ENCODE peak calls at places on chromosomes 12 and 14, in eight cellular contexts. U is MCF 10A, F is hepatocyte, M is progenitor cell of endocrine pancreas, Y is ascending aorta, W is H1, O is AG04450, B is uterus. Q is an unnamed sample.

GRCh38 chr14:94338023-94338422 is 14.9 kb upstream of the SERPINA6 start:
- DNase-seq in M (no peak), F (no peak), U (no peak), B (no peak), O (no peak), W (no peak), Y (no peak), Q (no peak)

GRCh38 chr14:24051789-24052655 is at the start of gene CARMIL3:
- DNase-seq in B (no peak), W (no peak), M (peak), Y (no peak), O (peak), U (peak), F (peak), Q (no peak)

GRCh38 chr12:1083888-1084262 is 92.9 kb downstream of the ERC1 start:
- DNase-seq in U (no peak), Y (no peak), W (no peak), F (peak), B (peak), O (peak), M (no peak), Q (no peak)

GRCh38 chr12:89464974-89465592 is 59.5 kb downstream of the GALNT4 start:
- DNase-seq in O (no peak), F (no peak), U (no peak), B (no peak), W (no peak), Y (no peak), M (no peak), Q (no peak)

GRCh38 chr12:104877107-104877705 is 80.9 kb downstream of the SLC41A2 start:
- DNase-seq in W (no peak), F (peak), O (no peak), Y (no peak), M (no peak), B (peak), U (peak), Q (no peak)

GRCh38 chr12:18955594-18955993 is 173.9 kb upstream of the PLEKHA5 start:
- DNase-seq in O (no peak), U (no peak), Y (no peak), M (no peak), F (no peak), W (no peak), B (no peak), Q (no peak)

GRCh38 chr12:64825143-64826011 is 930 bp downstream of the TBC1D30 start:
- DNase-seq in W (no peak), O (no peak), U (no peak), Y (no peak), M (no peak), B (no peak), F (no peak), Q (no peak)

GRCh38 chr12:118259079-118259478 is 113.6 kb downstream of the TAOK3 start:
- DNase-seq in M (no peak), B (no peak), Y (no peak), U (peak), O (no peak), W (no peak), F (peak), Q (no peak)

GRCh38 chr12:24719293-24719721 is 229.6 kb downstream of the BCAT1 start:
- DNase-seq in B (no peak), W (no peak), Y (no peak), M (no peak), U (peak), F (no peak), O (no peak), Q (no peak)

GRCh38 chr14:49992901-49993335 is 100.0 kb downstream of the ARF6 start:
- DNase-seq in F (no peak), B (no peak), W (no peak), M (no peak), U (peak), O (no peak), Y (no peak), Q (no peak)

GRCh38 chr12:41701943-41702601 is 442.6 kb downstream of the GXYLT1 start:
- DNase-seq in M (no peak), B (no peak), F (no peak), U (no peak), Y (no peak), W (no peak), O (no peak), Q (no peak)

GRCh38 chr12:28212182-28212581 is 21.9 kb downstream of the CCDC91 start:
- DNase-seq in B (no peak), F (no peak), Y (no peak), O (no peak), W (no peak), M (no peak), U (no peak), Q (no peak)

GRCh38 chr12:460301-461230 is 827 bp downstream of the B4GALNT3 start:
- DNase-seq in Y (no peak), U (no peak), M (no peak), W (no peak), F (peak), B (peak), O (no peak), Q (no peak)

GRCh38 chr12:113899844-113900471 is 66.2 kb downstream of the RBM19 start:
- DNase-seq in B (no peak), M (peak), W (no peak), O (no peak), Y (no peak), F (no peak), U (no peak), Q (peak)

GRCh38 chr14:39267592-39268112 is 33.9 kb downstream of the MIA2 start:
- DNase-seq in M (no peak), O (no peak), W (no peak), F (no peak), Y (no peak), B (no peak), U (peak), Q (no peak)

GRCh38 chr12:6766651-6767300 is 613 bp downstream of the PTMS start:
- DNase-seq in F (peak), Y (no peak), B (peak), U (peak), W (no peak), O (no peak), M (peak), Q (no peak)

GRCh38 chr12:14366211-14366762 is 805 bp downstream of the ATF7IP start:
- DNase-seq in W (no peak), O (no peak), U (peak), F (peak), M (no peak), B (no peak), Y (no peak), Q (no peak)

GRCh38 chr12:108691995-108692808 is 39.1 kb downstream of the CORO1C start:
- DNase-seq in F (peak), O (no peak), W (no peak), Y (no peak), U (no peak), M (no peak), B (no peak), Q (no peak)

GRCh38 chr14:23299558-23299957 is 3.1 kb downstream of the PPP1R3E start:
- DNase-seq in Y (no peak), W (no peak), B (no peak), O (no peak), F (peak), M (no peak), U (peak), Q (no peak)

GRCh38 chr12:78271546-78271945 is 440.9 kb downstream of the NAV3 start:
- DNase-seq in M (no peak), F (no peak), B (no peak), W (no peak), O (no peak), U (peak), Y (no peak), Q (no peak)

GRCh38 chr12:85155791-85156190 is 119.6 kb downstream of the LRRIQ1 start:
- DNase-seq in M (no peak), U (peak), W (no peak), B (no peak), O (no peak), Y (no peak), F (peak), Q (no peak)
- TF ChIP-seq CTCF in M (peak), U (peak), W (no peak), B (no peak), O (no peak), Y (no peak), F (peak), Q (peak)

GRCh38 chr14:51776102-51776894 is 84.1 kb upstream of the GNG2 start:
- DNase-seq in F (peak), B (peak), W (peak), Y (no peak), U (peak), M (peak), O (peak), Q (no peak)
- TF ChIP-seq CTCF in F (peak), B (peak), W (peak), Y (peak), U (peak), M (peak), O (peak), Q (peak)

GRCh38 chr14:69106451-69106850 is 46.5 kb downstream of the DCAF5 start:
- DNase-seq in O (no peak), Y (no peak), B (no peak), M (no peak), U (no peak), F (no peak), W (no peak), Q (no peak)

GRCh38 chr14:69108358-69108757 is 44.6 kb downstream of the DCAF5 start:
- DNase-seq in O (no peak), B (no peak), M (no peak), F (no peak), U (no peak), W (no peak), Y (no peak), Q (no peak)

GRCh38 chr14:69105326-69105725 is 47.6 kb downstream of the DCAF5 start:
- DNase-seq in F (no peak), M (no peak), B (no peak), Y (no peak), W (no peak), U (peak), O (no peak), Q (no peak)

DNA sequence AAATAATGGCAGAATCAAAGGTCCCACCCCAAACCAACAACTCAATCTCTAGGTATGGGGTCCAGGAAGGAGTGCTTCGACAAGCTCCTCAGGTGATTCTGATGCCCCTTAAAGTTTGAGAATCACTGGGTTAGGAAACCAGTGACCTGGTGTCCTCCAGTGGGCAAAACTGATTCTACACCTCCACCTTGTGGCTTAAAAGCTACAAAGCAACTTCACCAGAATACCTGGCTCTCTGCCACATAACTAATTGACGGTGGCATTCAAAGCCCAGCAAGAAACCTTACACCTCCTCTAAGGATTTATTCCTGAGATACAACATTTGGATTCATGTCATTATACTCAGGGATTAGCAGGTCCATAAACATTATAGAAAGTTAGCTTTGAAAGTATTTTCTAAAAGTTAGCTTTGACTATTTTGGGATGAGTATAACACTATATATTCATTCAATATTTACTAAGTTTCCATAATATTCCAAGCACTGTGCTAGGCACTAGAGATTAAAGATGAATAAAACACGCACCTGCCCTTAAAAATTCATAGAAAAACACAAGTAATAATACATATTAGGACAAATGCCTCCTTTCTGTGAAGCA is 45.4 kb downstream of the DCAF5 start:
- DNase-seq in M (peak), U (peak), W (no peak), Y (no peak), O (peak), F (peak), B (peak), Q (no peak)
- TF ChIP-seq CTCF in M (peak), U (peak), W (no peak), Y (peak), O (peak), F (peak), B (peak), Q (peak)

DNA sequence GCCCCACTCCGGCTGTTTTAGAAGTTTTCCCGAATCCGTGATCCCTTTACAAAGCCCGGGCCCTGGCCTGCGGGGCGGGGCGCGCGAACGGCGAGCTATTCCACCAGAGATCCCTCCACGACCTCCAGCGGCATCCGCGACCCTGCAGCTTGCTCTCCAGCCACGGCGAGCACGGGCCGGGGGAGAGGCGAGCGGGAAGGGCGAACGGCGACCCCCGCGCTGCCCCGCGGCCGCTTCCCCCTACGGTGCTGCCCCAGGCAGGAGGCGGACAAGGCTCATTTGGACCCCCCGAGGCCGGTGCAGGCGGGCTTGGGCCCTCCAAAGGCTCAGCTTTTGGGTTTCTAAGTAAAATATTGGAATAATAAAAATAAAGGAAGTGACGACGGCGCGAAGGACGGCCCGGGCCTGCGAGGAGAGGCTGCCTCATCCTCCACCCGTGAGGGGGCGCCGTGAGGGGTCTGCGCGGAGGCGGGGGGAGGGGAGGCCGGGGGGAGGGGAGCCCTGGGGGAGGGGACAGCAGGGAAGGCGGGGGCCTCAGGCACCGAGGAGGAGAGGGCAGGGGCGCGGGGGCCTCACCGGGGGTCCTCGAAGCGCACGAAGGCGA is 600 bp downstream of the SRSF9 start:
- DNase-seq in Y (no peak), O (no peak), B (peak), F (peak), M (no peak), U (peak), W (no peak), Q (no peak)
- TF ChIP-seq CTCF in Y (no peak), O (peak), B (no peak), F (peak), M (no peak), U (no peak), W (peak), Q (no peak)

GRCh38 chr12:123764109-123764508 is 2.0 kb downstream of the DNAH10 start:
- DNase-seq in B (no peak), Y (no peak), W (no peak), O (no peak), M (no peak), F (no peak), U (no peak), Q (no peak)

GRCh38 chr12:123763093-123763492 is 992 bp downstream of the DNAH10 start:
- DNase-seq in M (no peak), Y (no peak), O (no peak), W (peak), F (no peak), B (no peak), U (no peak), Q (no peak)

GRCh38 chr12:123762715-123763052 is 583 bp downstream of the DNAH10 start:
- DNase-seq in M (no peak), Y (no peak), B (no peak), W (no peak), O (no peak), U (no peak), F (no peak), Q (no peak)

GRCh38 chr12:123765504-123766035 is 3.5 kb downstream of the DNAH10 start:
- DNase-seq in W (no peak), U (no peak), O (no peak), F (no peak), B (no peak), Y (no peak), M (no peak), Q (no peak)

GRCh38 chr12:123761841-123762714 is at the start of gene DNAH10:
- DNase-seq in B (no peak), F (peak), Y (no peak), U (no peak), M (peak), O (no peak), W (peak), Q (no peak)
- TF ChIP-seq CTCF in B (no peak), F (peak), Y (no peak), U (no peak), M (peak), O (peak), W (peak), Q (peak)

DNA sequence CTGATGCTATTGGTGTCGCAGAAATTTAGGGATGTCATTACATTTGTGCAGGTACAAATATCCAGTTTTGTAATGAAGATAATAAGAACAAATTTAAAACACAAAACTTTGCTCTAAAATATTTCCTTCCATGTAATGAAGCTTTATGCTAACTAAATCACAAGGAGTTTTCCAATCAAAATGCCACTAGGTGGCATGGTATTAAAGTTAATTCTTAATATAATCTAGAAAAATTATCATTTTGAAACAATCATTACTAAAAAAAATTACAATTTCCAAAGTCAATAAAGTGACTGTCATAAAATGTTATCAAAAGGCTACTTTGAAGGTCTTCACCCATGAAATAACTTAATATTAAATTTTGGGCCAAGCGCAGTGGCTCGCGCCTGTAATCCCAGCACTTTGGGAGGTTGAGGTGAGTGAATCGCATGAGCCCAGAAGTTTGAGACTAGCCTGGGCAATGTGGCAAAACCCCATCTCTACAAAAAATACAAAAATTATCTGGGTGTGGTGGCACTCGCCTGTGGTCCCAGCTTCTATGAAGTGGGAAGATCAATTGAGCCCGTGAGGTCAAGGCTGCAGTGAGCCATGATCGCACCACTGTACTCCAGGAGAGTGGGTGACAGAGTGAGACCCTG is 77.4 kb downstream of the KIF21A start:
- DNase-seq in B (no peak), F (no peak), Y (no peak), O (no peak), U (no peak), W (no peak), M (no peak), Q (no peak)
- TF ChIP-seq CTCF in B (no peak), F (peak), Y (no peak), O (no peak), U (peak), W (no peak), M (no peak), Q (peak)

GRCh38 chr14:59018460-59018859 is 170.0 kb upstream of the DAAM1 start:
- DNase-seq in O (no peak), M (no peak), Y (no peak), W (no peak), U (no peak), B (no peak), F (no peak), Q (no peak)

GRCh38 chr14:59017285-59017965 is 171.0 kb upstream of the DAAM1 start:
- DNase-seq in U (no peak), M (no peak), Y (no peak), F (no peak), W (no peak), B (no peak), O (no peak), Q (no peak)

GRCh38 chr14:59022144-59022543 is 166.3 kb upstream of the DAAM1 start:
- DNase-seq in O (no peak), W (no peak), M (no peak), U (peak), F (no peak), B (no peak), Y (no peak), Q (no peak)

GRCh38 chr14:59018978-59019377 is 169.5 kb upstream of the DAAM1 start:
- DNase-seq in F (no peak), B (no peak), Y (no peak), M (no peak), O (no peak), U (no peak), W (no peak), Q (no peak)

GRCh38 chr14:59020382-59020781 is 168.1 kb upstream of the DAAM1 start:
- DNase-seq in W (no peak), F (peak), Y (no peak), O (no peak), B (no peak), U (peak), M (no peak), Q (no peak)
- TF ChIP-seq CTCF in W (no peak), F (peak), Y (no peak), O (peak), B (no peak), U (peak), M (peak), Q (peak)

DNA sequence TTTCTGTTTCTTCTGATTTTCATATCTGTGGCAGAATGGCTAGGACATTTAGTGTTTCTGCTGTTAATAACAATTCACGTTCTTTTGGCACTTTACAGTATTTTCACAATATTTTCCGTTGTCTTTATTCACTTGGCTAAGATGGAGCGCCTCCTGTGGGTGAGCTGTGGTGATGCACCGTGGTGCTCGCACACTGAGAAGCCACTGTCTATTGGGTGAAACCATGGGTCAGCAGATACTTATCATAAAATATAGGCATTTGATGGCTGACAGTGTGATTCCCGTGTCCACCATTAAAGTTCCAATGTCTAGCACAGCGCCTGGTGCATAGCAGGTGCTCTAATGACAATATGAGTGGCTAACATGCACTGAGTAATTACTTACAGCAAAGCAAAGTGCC is 141.8 kb downstream of the VRK1 start:
- DNase-seq in O (no peak), W (no peak), U (no peak), B (no peak), M (no peak), Y (no peak), F (no peak), Q (no peak)
- TF ChIP-seq CTCF in O (no peak), W (peak), U (peak), B (no peak), M (peak), Y (no peak), F (peak), Q (peak)